ENCODE peak calls at places on chromosomes 7 and 10, in four cellular contexts. Z is K562, U is HepG2, E is GM12878. Y is an unnamed sample.
A peak's percentile ranks its signal among the peaks of the same experiment; 100 is the strongest.

GRCh38 chr7:107322015-107322414 is 147.8 kb upstream of the GPR22 start:
- DNase-seq in Z (peak; percentile 20), U (no peak), E (no peak), Y (no peak)

GRCh38 chr7:72391821-72392377 is 20.2 kb downstream of the CALN1 start:
- DNase-seq in Z (no peak), E (no peak), U (no peak), Y (no peak)

GRCh38 chr7:131726031-131726430 is 169.6 kb upstream of the PODXL start:
- DNase-seq in Z (no peak), E (no peak), U (no peak), Y (peak; percentile 35)

GRCh38 chr7:74496272-74496671 is 42.6 kb downstream of the GTF2IRD1 start:
- DNase-seq in Z (no peak), U (no peak), E (no peak), Y (no peak)

GRCh38 chr7:151598045-151598444 is 78.3 kb upstream of the RHEB start:
- DNase-seq in Z (no peak), E (no peak), U (peak; percentile 29), Y (no peak)

GRCh38 chr7:31336202-31337035 is 4.1 kb downstream of the NEUROD6 start:
- DNase-seq in E (no peak), U (no peak), Z (no peak), Y (peak; percentile 87)

GRCh38 chr7:35817930-35818329 is 17.1 kb downstream of the SEPTIN7 start:
- DNase-seq in U (no peak), Z (no peak), E (no peak), Y (no peak)

GRCh38 chr10:67602268-67602950 is 93.6 kb downstream of the CTNNA3 start:
- DNase-seq in E (no peak), Z (no peak), U (no peak), Y (no peak)

GRCh38 chr7:148058753-148059152 is 531.8 kb upstream of the C7orf33 start:
- DNase-seq in E (no peak), U (no peak), Z (no peak), Y (peak; percentile 13)

GRCh38 chr10:119896937-119897336 is 4.4 kb downstream of the SEC23IP start:
- DNase-seq in U (peak; percentile 41), Z (no peak), E (no peak), Y (no peak)

GRCh38 chr10:49550563-49550962 is 11.6 kb upstream of the ERCC6 start:
- DNase-seq in Z (no peak), U (no peak), E (no peak), Y (no peak)

GRCh38 chr10:51462076-51462779 is 237.2 kb downstream of the CSTF2T start:
- DNase-seq in E (no peak), U (no peak), Z (no peak), Y (no peak)

GRCh38 chr7:111730476-111731300 is 168.4 kb upstream of the IMMP2L start:
- DNase-seq in Z (peak; percentile 67), U (peak; percentile 24), E (no peak), Y (no peak)

GRCh38 chr10:7075110-7075509 is 335.7 kb downstream of the SFMBT2 start:
- DNase-seq in U (no peak), Z (no peak), E (no peak), Y (no peak)

GRCh38 chr10:78802866-78803265 is 265.9 kb upstream of the ZMIZ1 start:
- DNase-seq in E (no peak), U (no peak), Z (no peak), Y (no peak)

GRCh38 chr10:59808896-59809643 is 55.8 kb upstream of the MRLN start:
- DNase-seq in E (peak; percentile 28), U (peak; percentile 64), Z (peak; percentile 72), Y (peak; percentile 43)

GRCh38 chr10:28291881-28292297 is 11.0 kb downstream of the MPP7 start:
- DNase-seq in Z (no peak), E (no peak), U (no peak), Y (no peak)

GRCh38 chr7:105759670-105760548 is 116.5 kb downstream of the ATXN7L1 start:
- DNase-seq in Z (peak; percentile 38), E (no peak), U (peak; percentile 41), Y (no peak)

GRCh38 chr10:61993676-61994401 is 92.3 kb downstream of the ARID5B start:
- DNase-seq in E (no peak), U (no peak), Z (no peak), Y (no peak)

GRCh38 chr7:55326079-55326847 is 38.9 kb upstream of the LANCL2 start:
- DNase-seq in E (no peak), Z (no peak), U (no peak), Y (no peak)

GRCh38 chr10:37754538-37755323 is 102.7 kb downstream of the ZNF248 start:
- DNase-seq in U (peak; percentile 64), E (no peak), Z (peak; percentile 11), Y (no peak)

GRCh38 chr10:14409247-14409646 is 78.5 kb upstream of the FRMD4A start:
- DNase-seq in Z (no peak), U (no peak), E (no peak), Y (no peak)

GRCh38 chr10:77163670-77164348 is 473.8 kb downstream of the KCNMA1 start:
- DNase-seq in U (peak; percentile 24), E (no peak), Z (no peak), Y (no peak)

GRCh38 chr10:13087986-13088618 is 11.9 kb upstream of the OPTN start:
- DNase-seq in U (no peak), E (no peak), Z (no peak), Y (no peak)

GRCh38 chr7:66741706-66742053 is 1.1 kb downstream of the RABGEF1 start:
- DNase-seq in U (no peak), E (no peak), Z (no peak), Y (no peak)

GRCh38 chr10:34434119-34434594 is 380.9 kb downstream of the PARD3 start:
- DNase-seq in U (no peak), Z (no peak), E (no peak), Y (no peak)

GRCh38 chr7:69114374-69114773 is 483.9 kb upstream of the AUTS2 start:
- DNase-seq in Z (no peak), E (no peak), U (no peak), Y (no peak)

GRCh38 chr10:53786236-53786635 is 1013.7 kb upstream of the MBL2 start:
- DNase-seq in Z (peak; percentile 12), E (no peak), U (peak; percentile 2), Y (peak; percentile 73)

GRCh38 chr10:132143162-132143561 is 43.6 kb upstream of the DPYSL4 start:
- DNase-seq in E (no peak), U (no peak), Z (no peak), Y (no peak)

GRCh38 chr10:60872451-60872850 is 71.5 kb downstream of the RHOBTB1 start:
- DNase-seq in U (no peak), Z (no peak), E (no peak), Y (no peak)

GRCh38 chr7:70761711-70762328 is 370.1 kb upstream of the GALNT17 start:
- DNase-seq in Z (no peak), U (no peak), E (peak; percentile 88), Y (no peak)

GRCh38 chr7:121620953-121621606 is 225.0 kb upstream of the FAM3C start:
- DNase-seq in U (no peak), E (no peak), Z (no peak), Y (peak; percentile 51)

GRCh38 chr7:115676080-115676479 is 354.5 kb downstream of the TFEC start:
- DNase-seq in U (no peak), E (no peak), Z (no peak), Y (no peak)

GRCh38 chr7:155296788-155297516 is 726 bp upstream of the INSIG1 start:
- DNase-seq in U (no peak), E (no peak), Z (peak; percentile 61), Y (peak; percentile 70)

GRCh38 chr10:99370993-99371392 is 41.8 kb downstream of the CNNM1 start:
- DNase-seq in E (no peak), Z (peak; percentile 29), U (peak; percentile 59), Y (no peak)

GRCh38 chr7:2099036-2099957 is 133.4 kb downstream of the MAD1L1 start:
- DNase-seq in E (no peak), Z (peak; percentile 52), U (no peak), Y (no peak)
- TF ChIP-seq TAF1 in E (no peak), Z (no peak), U (no peak), Y (no peak)

GRCh38 chr7:1502845-1503244 is 1.3 kb downstream of the INTS1 start:
- DNase-seq in Z (no peak), E (no peak), U (no peak), Y (no peak)

GRCh38 chr7:1499367-1500029 is 4.7 kb downstream of the INTS1 start:
- DNase-seq in E (no peak), U (no peak), Z (no peak), Y (no peak)

GRCh38 chr7:1503390-1503789 is 799 bp downstream of the INTS1 start:
- DNase-seq in Z (no peak), E (no peak), U (no peak), Y (no peak)

GRCh38 chr7:1500064-1500807 is 4.0 kb downstream of the INTS1 start:
- DNase-seq in E (no peak), Z (no peak), U (no peak), Y (no peak)

GRCh38 chr7:1501487-1502270 is 2.5 kb downstream of the INTS1 start:
- DNase-seq in U (no peak), Z (no peak), E (no peak), Y (no peak)
- TF ChIP-seq CBX5 in U (no peak), Z (no peak), E (no peak), Y (no peak)

GRCh38 chr7:2643386-2644229 is 11.8 kb downstream of the TTYH3 start:
- DNase-seq in Z (no peak), U (no peak), E (no peak), Y (no peak)

GRCh38 chr7:2640858-2641257 is 9.1 kb downstream of the TTYH3 start:
- DNase-seq in U (no peak), Z (no peak), E (no peak), Y (peak; percentile 64)

GRCh38 chr7:2639151-2639993 is 7.6 kb downstream of the TTYH3 start:
- DNase-seq in Z (no peak), E (no peak), U (no peak), Y (no peak)

GRCh38 chr7:2639994-2640830 is 8.4 kb downstream of the TTYH3 start:
- DNase-seq in U (no peak), Z (no peak), E (no peak), Y (no peak)

GRCh38 chr7:2641406-2642393 is 9.9 kb downstream of the TTYH3 start:
- DNase-seq in U (peak; percentile 71), Z (no peak), E (peak; percentile 47), Y (no peak)
- TF ChIP-seq ATF3 in U (peak; percentile 55), Z (no peak), E (no peak), Y (peak; percentile 15)

GRCh38 chr7:97006146-97006950 is 995 bp downstream of the DLX6 start:
- DNase-seq in U (peak; percentile 72), E (no peak), Z (no peak), Y (peak; percentile 85)

GRCh38 chr7:97009753-97010732 is 4.7 kb downstream of the DLX6 start:
- DNase-seq in E (no peak), U (no peak), Z (no peak), Y (no peak)

GRCh38 chr7:97006951-97007861 is 1.9 kb downstream of the DLX6 start:
- DNase-seq in U (no peak), E (no peak), Z (no peak), Y (peak; percentile 84)

GRCh38 chr7:97005764-97006145 is 402 bp downstream of the DLX6 start:
- DNase-seq in Z (no peak), U (peak; percentile 21), E (no peak), Y (no peak)

GRCh38 chr7:97008275-97008917 is 3.0 kb downstream of the DLX6 start:
- DNase-seq in U (no peak), E (no peak), Z (no peak), Y (no peak)
- TF ChIP-seq TAF1 in U (no peak), E (no peak), Z (no peak), Y (no peak)